ENCODE peak calls at places on chromosomes 5 and 9, in nine cellular contexts. One of them, this sample, is unnamed.
A peak's percentile ranks its signal among the peaks of the same experiment; 100 is the strongest.

GRCh38 chr9:77472646-77473045 is 175.5 kb downstream of the GNA14 start:
- DNase-seq in AG04450: no peak
- DNase-seq in PC-3: no peak
- DNase-seq in vagina: no peak
- DNase-seq in ascending aorta: no peak
- DNase-seq in endodermal cell: no peak
- DNase-seq in brain microvascular endothelial cell: no peak
- DNase-seq in iPS DF 6.9: no peak
- DNase-seq in aorta: no peak
- DNase-seq in this sample: no peak

GRCh38 chr5:141881886-141882285 is 3.7 kb upstream of the PCDH1 start:
- DNase-seq in AG04450: no peak
- DNase-seq in PC-3: no peak
- DNase-seq in vagina: no peak
- DNase-seq in ascending aorta: no peak
- DNase-seq in endodermal cell: no peak
- DNase-seq in brain microvascular endothelial cell: no peak
- DNase-seq in iPS DF 6.9: no peak
- DNase-seq in aorta: no peak
- DNase-seq in this sample: no peak

GRCh38 chr9:99059074-99059894 is 45.6 kb upstream of the TGFBR1 start:
- DNase-seq in AG04450: no peak
- DNase-seq in PC-3: peak; percentile 19
- DNase-seq in vagina: no peak
- DNase-seq in ascending aorta: peak; percentile 25
- DNase-seq in endodermal cell: no peak
- DNase-seq in brain microvascular endothelial cell: no peak
- DNase-seq in iPS DF 6.9: no peak
- DNase-seq in aorta: no peak
- DNase-seq in this sample: no peak

GRCh38 chr5:126998201-126998631 is 32.1 kb downstream of the MARCHF3 start:
- DNase-seq in AG04450: no peak
- DNase-seq in PC-3: no peak
- DNase-seq in vagina: no peak
- DNase-seq in ascending aorta: no peak
- DNase-seq in endodermal cell: peak; percentile 72
- DNase-seq in brain microvascular endothelial cell: no peak
- DNase-seq in iPS DF 6.9: no peak
- DNase-seq in aorta: no peak
- DNase-seq in this sample: no peak

GRCh38 chr9:131418143-131419028 is 24.5 kb downstream of the PRRC2B start:
- DNase-seq in AG04450: no peak
- DNase-seq in PC-3: no peak
- DNase-seq in vagina: no peak
- DNase-seq in ascending aorta: no peak
- DNase-seq in endodermal cell: no peak
- DNase-seq in brain microvascular endothelial cell: no peak
- DNase-seq in iPS DF 6.9: no peak
- DNase-seq in aorta: peak; percentile 59
- DNase-seq in this sample: no peak

GRCh38 chr5:180171568-180172094 is 37.4 kb downstream of the RASGEF1C start:
- DNase-seq in AG04450: no peak
- DNase-seq in PC-3: no peak
- DNase-seq in vagina: no peak
- DNase-seq in ascending aorta: no peak
- DNase-seq in endodermal cell: no peak
- DNase-seq in brain microvascular endothelial cell: no peak
- DNase-seq in iPS DF 6.9: no peak
- DNase-seq in aorta: no peak
- DNase-seq in this sample: no peak

GRCh38 chr5:133367413-133367812 is 244.9 kb downstream of the FSTL4 start:
- DNase-seq in AG04450: no peak
- DNase-seq in PC-3: no peak
- DNase-seq in vagina: no peak
- DNase-seq in ascending aorta: no peak
- DNase-seq in endodermal cell: no peak
- DNase-seq in brain microvascular endothelial cell: no peak
- DNase-seq in iPS DF 6.9: no peak
- DNase-seq in aorta: no peak
- DNase-seq in this sample: no peak

GRCh38 chr9:110748251-110748893 is 79.8 kb downstream of the MUSK start:
- DNase-seq in AG04450: no peak
- DNase-seq in PC-3: no peak
- DNase-seq in vagina: no peak
- DNase-seq in ascending aorta: no peak
- DNase-seq in endodermal cell: no peak
- DNase-seq in brain microvascular endothelial cell: no peak
- DNase-seq in iPS DF 6.9: no peak
- DNase-seq in aorta: no peak
- DNase-seq in this sample: no peak

GRCh38 chr5:77850536-77851228 is 74.5 kb upstream of the TBCA start:
- DNase-seq in AG04450: no peak
- DNase-seq in PC-3: no peak
- DNase-seq in vagina: no peak
- DNase-seq in ascending aorta: no peak
- DNase-seq in endodermal cell: peak; percentile 75
- DNase-seq in brain microvascular endothelial cell: no peak
- DNase-seq in iPS DF 6.9: no peak
- DNase-seq in aorta: no peak
- DNase-seq in this sample: no peak
- H3K4me3 ChIP-seq in AG04450: no peak overlapping the region
- H3K4me3 ChIP-seq in PC-3: no peak overlapping the region
- H3K4me3 ChIP-seq in vagina: peak overlapping the region; percentile 49
- H3K4me3 ChIP-seq in ascending aorta: peak overlapping the region; percentile 83
- H3K4me3 ChIP-seq in endodermal cell: no peak overlapping the region
- H3K4me3 ChIP-seq in brain microvascular endothelial cell: peak overlapping the region; percentile 73
- H3K4me3 ChIP-seq in iPS DF 6.9: no peak overlapping the region
- H3K4me3 ChIP-seq in aorta: peak overlapping the region; percentile 11
- H3K4me3 ChIP-seq in this sample: no peak overlapping the region

GRCh38 chr5:149932445-149933350 is 11.9 kb downstream of the PDE6A start:
- DNase-seq in AG04450: no peak
- DNase-seq in PC-3: peak; percentile 80
- DNase-seq in vagina: no peak
- DNase-seq in ascending aorta: no peak
- DNase-seq in endodermal cell: peak; percentile 84
- DNase-seq in brain microvascular endothelial cell: no peak
- DNase-seq in iPS DF 6.9: no peak
- DNase-seq in aorta: no peak
- DNase-seq in this sample: no peak
- H3K4me3 ChIP-seq in AG04450: no peak overlapping the region
- H3K4me3 ChIP-seq in PC-3: peak overlapping the region; percentile 71
- H3K4me3 ChIP-seq in vagina: no peak overlapping the region
- H3K4me3 ChIP-seq in ascending aorta: peak overlapping the region; percentile 33
- H3K4me3 ChIP-seq in endodermal cell: no peak overlapping the region
- H3K4me3 ChIP-seq in brain microvascular endothelial cell: no peak overlapping the region
- H3K4me3 ChIP-seq in iPS DF 6.9: no peak overlapping the region
- H3K4me3 ChIP-seq in aorta: no peak overlapping the region
- H3K4me3 ChIP-seq in this sample: peak overlapping the region; percentile 45

GRCh38 chr5:72170101-72170500 is 62.8 kb downstream of the MAP1B start:
- DNase-seq in AG04450: no peak
- DNase-seq in PC-3: no peak
- DNase-seq in vagina: no peak
- DNase-seq in ascending aorta: no peak
- DNase-seq in endodermal cell: no peak
- DNase-seq in brain microvascular endothelial cell: no peak
- DNase-seq in iPS DF 6.9: no peak
- DNase-seq in aorta: no peak
- DNase-seq in this sample: no peak

GRCh38 chr5:72166070-72166979 is 59.0 kb downstream of the MAP1B start:
- DNase-seq in AG04450: no peak
- DNase-seq in PC-3: no peak
- DNase-seq in vagina: no peak
- DNase-seq in ascending aorta: no peak
- DNase-seq in endodermal cell: peak; percentile 61
- DNase-seq in brain microvascular endothelial cell: no peak
- DNase-seq in iPS DF 6.9: peak; percentile 13
- DNase-seq in aorta: peak; percentile 81
- DNase-seq in this sample: no peak

GRCh38 chr5:72167790-72168189 is 60.5 kb downstream of the MAP1B start:
- DNase-seq in AG04450: no peak
- DNase-seq in PC-3: no peak
- DNase-seq in vagina: no peak
- DNase-seq in ascending aorta: no peak
- DNase-seq in endodermal cell: no peak
- DNase-seq in brain microvascular endothelial cell: no peak
- DNase-seq in iPS DF 6.9: no peak
- DNase-seq in aorta: peak; percentile 82
- DNase-seq in this sample: no peak

GRCh38 chr5:72163349-72163983 is 56.2 kb downstream of the MAP1B start:
- DNase-seq in AG04450: no peak
- DNase-seq in PC-3: no peak
- DNase-seq in vagina: no peak
- DNase-seq in ascending aorta: no peak
- DNase-seq in endodermal cell: no peak
- DNase-seq in brain microvascular endothelial cell: no peak
- DNase-seq in iPS DF 6.9: no peak
- DNase-seq in aorta: no peak
- DNase-seq in this sample: no peak

GRCh38 chr5:72167257-72167656 is 60.0 kb downstream of the MAP1B start:
- DNase-seq in AG04450: no peak
- DNase-seq in PC-3: no peak
- DNase-seq in vagina: no peak
- DNase-seq in ascending aorta: no peak
- DNase-seq in endodermal cell: no peak
- DNase-seq in brain microvascular endothelial cell: no peak
- DNase-seq in iPS DF 6.9: no peak
- DNase-seq in aorta: no peak
- DNase-seq in this sample: no peak
- H3K4me3 ChIP-seq in AG04450: no peak overlapping the region
- H3K4me3 ChIP-seq in PC-3: no peak overlapping the region
- H3K4me3 ChIP-seq in vagina: no peak overlapping the region
- H3K4me3 ChIP-seq in ascending aorta: no peak overlapping the region
- H3K4me3 ChIP-seq in endodermal cell: no peak overlapping the region
- H3K4me3 ChIP-seq in brain microvascular endothelial cell: no peak overlapping the region
- H3K4me3 ChIP-seq in iPS DF 6.9: no peak overlapping the region
- H3K4me3 ChIP-seq in aorta: no peak overlapping the region
- H3K4me3 ChIP-seq in this sample: no peak overlapping the region

GRCh38 chr9:7935666-7936065 is 136.1 kb upstream of the DMAC1 start:
- DNase-seq in AG04450: no peak
- DNase-seq in PC-3: no peak
- DNase-seq in vagina: no peak
- DNase-seq in ascending aorta: no peak
- DNase-seq in endodermal cell: no peak
- DNase-seq in brain microvascular endothelial cell: no peak
- DNase-seq in iPS DF 6.9: no peak
- DNase-seq in aorta: no peak
- DNase-seq in this sample: no peak

GRCh38 chr9:7938092-7938491 is 138.5 kb upstream of the DMAC1 start:
- DNase-seq in AG04450: no peak
- DNase-seq in PC-3: no peak
- DNase-seq in vagina: no peak
- DNase-seq in ascending aorta: no peak
- DNase-seq in endodermal cell: no peak
- DNase-seq in brain microvascular endothelial cell: no peak
- DNase-seq in iPS DF 6.9: no peak
- DNase-seq in aorta: no peak
- DNase-seq in this sample: no peak

GRCh38 chr9:7937018-7937417 is 137.4 kb upstream of the DMAC1 start:
- DNase-seq in AG04450: no peak
- DNase-seq in PC-3: no peak
- DNase-seq in vagina: no peak
- DNase-seq in ascending aorta: no peak
- DNase-seq in endodermal cell: no peak
- DNase-seq in brain microvascular endothelial cell: no peak
- DNase-seq in iPS DF 6.9: no peak
- DNase-seq in aorta: no peak
- DNase-seq in this sample: no peak

DNA sequence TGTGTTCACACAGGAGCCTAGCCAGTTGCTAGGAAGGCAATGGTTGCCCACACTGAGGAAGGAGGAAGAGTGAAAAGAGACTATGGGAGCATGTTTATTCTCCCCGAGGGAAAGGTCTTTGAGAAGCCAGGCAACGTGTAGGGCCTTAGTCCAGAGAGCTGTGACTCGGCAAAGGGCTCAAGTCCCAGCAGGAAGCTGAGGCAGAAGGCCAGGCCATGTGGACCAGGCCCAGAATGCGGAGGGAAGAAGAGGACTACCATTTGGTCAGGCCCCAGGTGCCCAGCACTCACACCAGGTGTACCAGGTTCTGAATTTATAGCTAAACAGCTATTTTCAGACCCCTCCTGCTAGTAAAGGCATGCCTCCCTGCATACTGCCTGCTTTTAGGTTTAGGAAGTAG is 136.6 kb upstream of the DMAC1 start:
- DNase-seq in AG04450: no peak
- DNase-seq in PC-3: no peak
- DNase-seq in vagina: no peak
- DNase-seq in ascending aorta: peak; percentile 9
- DNase-seq in endodermal cell: peak; percentile 49
- DNase-seq in brain microvascular endothelial cell: no peak
- DNase-seq in iPS DF 6.9: no peak
- DNase-seq in aorta: peak; percentile 73
- DNase-seq in this sample: no peak
- H3K4me3 ChIP-seq in AG04450: no peak overlapping the region
- H3K4me3 ChIP-seq in PC-3: no peak overlapping the region
- H3K4me3 ChIP-seq in vagina: no peak overlapping the region
- H3K4me3 ChIP-seq in ascending aorta: peak overlapping the region; percentile 25
- H3K4me3 ChIP-seq in endodermal cell: no peak overlapping the region
- H3K4me3 ChIP-seq in brain microvascular endothelial cell: no peak overlapping the region
- H3K4me3 ChIP-seq in iPS DF 6.9: no peak overlapping the region
- H3K4me3 ChIP-seq in aorta: no peak overlapping the region
- H3K4me3 ChIP-seq in this sample: no peak overlapping the region

GRCh38 chr5:72959257-72959656 is 3.4 kb downstream of the FCHO2 start:
- DNase-seq in AG04450: no peak
- DNase-seq in PC-3: no peak
- DNase-seq in vagina: no peak
- DNase-seq in ascending aorta: no peak
- DNase-seq in endodermal cell: no peak
- DNase-seq in brain microvascular endothelial cell: no peak
- DNase-seq in iPS DF 6.9: no peak
- DNase-seq in aorta: no peak
- DNase-seq in this sample: no peak

GRCh38 chr5:72955143-72955767 is 586 bp upstream of the FCHO2 start:
- DNase-seq in AG04450: no peak
- DNase-seq in PC-3: no peak
- DNase-seq in vagina: peak; percentile 91
- DNase-seq in ascending aorta: no peak
- DNase-seq in endodermal cell: peak; percentile 88
- DNase-seq in brain microvascular endothelial cell: no peak
- DNase-seq in iPS DF 6.9: peak; percentile 22
- DNase-seq in aorta: peak; percentile 94
- DNase-seq in this sample: no peak

GRCh38 chr5:72956324-72957140 is 691 bp downstream of the FCHO2 start:
- DNase-seq in AG04450: no peak
- DNase-seq in PC-3: peak; percentile 47
- DNase-seq in vagina: no peak
- DNase-seq in ascending aorta: no peak
- DNase-seq in endodermal cell: peak; percentile 76
- DNase-seq in brain microvascular endothelial cell: peak; percentile 39
- DNase-seq in iPS DF 6.9: no peak
- DNase-seq in aorta: peak; percentile 85
- DNase-seq in this sample: no peak

GRCh38 chr5:72955768-72956323 is at the start of gene FCHO2:
- DNase-seq in AG04450: peak; percentile 90
- DNase-seq in PC-3: peak; percentile 97
- DNase-seq in vagina: peak; percentile 95
- DNase-seq in ascending aorta: peak; percentile 90
- DNase-seq in endodermal cell: peak; percentile 99
- DNase-seq in brain microvascular endothelial cell: peak; percentile 95
- DNase-seq in iPS DF 6.9: peak; percentile 91
- DNase-seq in aorta: peak; percentile 100
- DNase-seq in this sample: peak; percentile 79

GRCh38 chr5:72957337-72957736 is 1.5 kb downstream of the FCHO2 start:
- DNase-seq in AG04450: no peak
- DNase-seq in PC-3: no peak
- DNase-seq in vagina: no peak
- DNase-seq in ascending aorta: no peak
- DNase-seq in endodermal cell: no peak
- DNase-seq in brain microvascular endothelial cell: no peak
- DNase-seq in iPS DF 6.9: no peak
- DNase-seq in aorta: no peak
- DNase-seq in this sample: no peak
- H3K4me3 ChIP-seq in AG04450: peak overlapping the region; percentile 72
- H3K4me3 ChIP-seq in PC-3: peak overlapping the region; percentile 71
- H3K4me3 ChIP-seq in vagina: peak overlapping the region; percentile 89
- H3K4me3 ChIP-seq in ascending aorta: peak overlapping the region; percentile 83
- H3K4me3 ChIP-seq in endodermal cell: peak overlapping the region; percentile 89
- H3K4me3 ChIP-seq in brain microvascular endothelial cell: peak overlapping the region; percentile 71
- H3K4me3 ChIP-seq in iPS DF 6.9: no peak overlapping the region
- H3K4me3 ChIP-seq in aorta: peak overlapping the region; percentile 69
- H3K4me3 ChIP-seq in this sample: peak overlapping the region; percentile 47